ENCODE peak calls at places on chromosomes 6 and 20, in eight cellular contexts. One of them, this sample, is unnamed. For H3K4me1, the result is how much of the 10 kb centered on the place peaks cover.

GRCh38 chr6:111210074-111210729 is 122.9 kb downstream of the SLC16A10 start:
- DNase-seq in mesendoderm: peak
- DNase-seq in psoas muscle: no peak
- DNase-seq in heart left ventricle: no peak
- DNase-seq in left ventricle myocardium inferior: no peak
- DNase-seq in GM23248: peak
- DNase-seq in body of pancreas: no peak
- DNase-seq in CD4-positive, CD25-positive, alpha-beta regulatory T cell: no peak
- DNase-seq in this sample: no peak

GRCh38 chr20:58597021-58597940 is 53.8 kb upstream of the STX16 start:
- DNase-seq in mesendoderm: no peak
- DNase-seq in psoas muscle: peak
- DNase-seq in heart left ventricle: no peak
- DNase-seq in left ventricle myocardium inferior: peak
- DNase-seq in GM23248: peak
- DNase-seq in body of pancreas: no peak
- DNase-seq in CD4-positive, CD25-positive, alpha-beta regulatory T cell: no peak
- DNase-seq in this sample: no peak

GRCh38 chr20:61852268-61853072 is 213.2 kb downstream of the TAF4 start:
- DNase-seq in mesendoderm: no peak
- DNase-seq in psoas muscle: no peak
- DNase-seq in heart left ventricle: no peak
- DNase-seq in left ventricle myocardium inferior: no peak
- DNase-seq in GM23248: no peak
- DNase-seq in body of pancreas: no peak
- DNase-seq in CD4-positive, CD25-positive, alpha-beta regulatory T cell: no peak
- DNase-seq in this sample: no peak

GRCh38 chr6:125571207-125571740 is 178.2 kb upstream of the HEY2 start:
- DNase-seq in mesendoderm: no peak
- DNase-seq in psoas muscle: no peak
- DNase-seq in heart left ventricle: no peak
- DNase-seq in left ventricle myocardium inferior: no peak
- DNase-seq in GM23248: no peak
- DNase-seq in body of pancreas: no peak
- DNase-seq in CD4-positive, CD25-positive, alpha-beta regulatory T cell: no peak
- DNase-seq in this sample: no peak

GRCh38 chr20:38932457-38933120 is 6.4 kb downstream of the FAM83D start:
- DNase-seq in mesendoderm: peak
- DNase-seq in psoas muscle: no peak
- DNase-seq in heart left ventricle: no peak
- DNase-seq in left ventricle myocardium inferior: no peak
- DNase-seq in GM23248: peak
- DNase-seq in body of pancreas: no peak
- DNase-seq in CD4-positive, CD25-positive, alpha-beta regulatory T cell: no peak
- DNase-seq in this sample: no peak

GRCh38 chr6:169766232-169766631 is 14.8 kb downstream of the ERMARD start:
- DNase-seq in mesendoderm: no peak
- DNase-seq in psoas muscle: no peak
- DNase-seq in heart left ventricle: no peak
- DNase-seq in left ventricle myocardium inferior: no peak
- DNase-seq in GM23248: no peak
- DNase-seq in body of pancreas: no peak
- DNase-seq in CD4-positive, CD25-positive, alpha-beta regulatory T cell: no peak
- DNase-seq in this sample: no peak

GRCh38 chr20:61909821-61910220 is 155.9 kb downstream of the TAF4 start:
- DNase-seq in mesendoderm: no peak
- DNase-seq in psoas muscle: no peak
- DNase-seq in heart left ventricle: no peak
- DNase-seq in left ventricle myocardium inferior: no peak
- DNase-seq in GM23248: no peak
- DNase-seq in body of pancreas: no peak
- DNase-seq in CD4-positive, CD25-positive, alpha-beta regulatory T cell: no peak
- DNase-seq in this sample: no peak

GRCh38 chr6:118383924-118384323 is 164.2 kb upstream of the PLN start:
- DNase-seq in mesendoderm: no peak
- DNase-seq in psoas muscle: no peak
- DNase-seq in heart left ventricle: no peak
- DNase-seq in left ventricle myocardium inferior: no peak
- DNase-seq in GM23248: peak
- DNase-seq in body of pancreas: no peak
- DNase-seq in CD4-positive, CD25-positive, alpha-beta regulatory T cell: no peak
- DNase-seq in this sample: no peak

GRCh38 chr6:160431231-160431630 is 83.1 kb downstream of the SLC22A3 start:
- DNase-seq in mesendoderm: no peak
- DNase-seq in psoas muscle: peak
- DNase-seq in heart left ventricle: peak
- DNase-seq in left ventricle myocardium inferior: peak
- DNase-seq in GM23248: peak
- DNase-seq in body of pancreas: no peak
- DNase-seq in CD4-positive, CD25-positive, alpha-beta regulatory T cell: no peak
- DNase-seq in this sample: no peak

DNA sequence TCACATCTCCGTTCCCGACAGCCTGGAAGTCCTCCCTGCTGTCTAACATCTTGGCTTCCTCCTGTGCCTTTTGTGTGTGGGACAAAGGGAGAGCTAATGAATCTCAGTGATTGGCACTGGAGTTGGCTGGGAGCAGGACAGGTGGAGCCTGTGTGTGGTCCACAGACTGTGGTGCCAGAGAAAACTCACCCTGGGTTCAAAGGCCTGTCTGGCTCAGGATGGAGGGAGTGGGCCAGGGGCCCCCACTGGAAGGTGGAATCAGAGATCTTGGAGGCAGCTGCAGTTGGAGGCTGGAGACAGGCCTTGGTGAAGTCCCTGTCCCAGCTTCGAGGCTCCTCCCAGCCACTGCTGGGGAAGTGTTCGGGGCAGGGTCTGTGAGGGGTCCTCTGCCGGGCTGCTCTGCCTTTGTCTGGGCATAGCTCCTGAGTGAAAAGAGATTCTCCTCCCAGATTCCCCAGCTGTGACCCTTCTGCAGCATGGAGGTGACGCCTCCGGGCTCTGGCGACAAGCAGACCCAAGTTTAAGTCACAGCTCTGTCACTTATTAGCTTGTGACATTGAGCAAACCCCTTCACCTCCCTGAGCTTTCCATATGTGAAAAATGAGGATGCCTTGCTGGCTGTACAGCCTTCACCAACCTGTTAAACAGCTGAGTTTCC is 13.9 kb upstream of the ITPR3 start:
- DNase-seq in mesendoderm: no peak
- DNase-seq in psoas muscle: no peak
- DNase-seq in heart left ventricle: no peak
- DNase-seq in left ventricle myocardium inferior: no peak
- DNase-seq in GM23248: no peak
- DNase-seq in body of pancreas: no peak
- DNase-seq in CD4-positive, CD25-positive, alpha-beta regulatory T cell: no peak
- DNase-seq in this sample: no peak
- H3K4me1 ChIP-seq in mesendoderm: under half
- H3K4me1 ChIP-seq in psoas muscle: under half
- H3K4me1 ChIP-seq in heart left ventricle: under half
- H3K4me1 ChIP-seq in left ventricle myocardium inferior: under half
- H3K4me1 ChIP-seq in GM23248: under half
- H3K4me1 ChIP-seq in body of pancreas: under half
- H3K4me1 ChIP-seq in CD4-positive, CD25-positive, alpha-beta regulatory T cell: under half
- H3K4me1 ChIP-seq in this sample: under half

GRCh38 chr20:47509104-47509661 is 7.5 kb downstream of the NCOA3 start:
- DNase-seq in mesendoderm: no peak
- DNase-seq in psoas muscle: no peak
- DNase-seq in heart left ventricle: no peak
- DNase-seq in left ventricle myocardium inferior: no peak
- DNase-seq in GM23248: no peak
- DNase-seq in body of pancreas: no peak
- DNase-seq in CD4-positive, CD25-positive, alpha-beta regulatory T cell: no peak
- DNase-seq in this sample: no peak
- H3K4me1 ChIP-seq in mesendoderm: under half
- H3K4me1 ChIP-seq in psoas muscle: under half
- H3K4me1 ChIP-seq in heart left ventricle: under half
- H3K4me1 ChIP-seq in left ventricle myocardium inferior: half or more
- H3K4me1 ChIP-seq in GM23248: under half
- H3K4me1 ChIP-seq in body of pancreas: under half
- H3K4me1 ChIP-seq in CD4-positive, CD25-positive, alpha-beta regulatory T cell: under half
- H3K4me1 ChIP-seq in this sample: under half

GRCh38 chr6:152301021-152301805 is 335.9 kb downstream of the SYNE1 start:
- DNase-seq in mesendoderm: no peak
- DNase-seq in psoas muscle: no peak
- DNase-seq in heart left ventricle: no peak
- DNase-seq in left ventricle myocardium inferior: no peak
- DNase-seq in GM23248: no peak
- DNase-seq in body of pancreas: no peak
- DNase-seq in CD4-positive, CD25-positive, alpha-beta regulatory T cell: no peak
- DNase-seq in this sample: no peak

GRCh38 chr6:152298055-152298647 is 339.0 kb downstream of the SYNE1 start:
- DNase-seq in mesendoderm: no peak
- DNase-seq in psoas muscle: no peak
- DNase-seq in heart left ventricle: no peak
- DNase-seq in left ventricle myocardium inferior: no peak
- DNase-seq in GM23248: no peak
- DNase-seq in body of pancreas: no peak
- DNase-seq in CD4-positive, CD25-positive, alpha-beta regulatory T cell: no peak
- DNase-seq in this sample: no peak

GRCh38 chr6:152301806-152302568 is 335.2 kb downstream of the SYNE1 start:
- DNase-seq in mesendoderm: peak
- DNase-seq in psoas muscle: peak
- DNase-seq in heart left ventricle: peak
- DNase-seq in left ventricle myocardium inferior: peak
- DNase-seq in GM23248: peak
- DNase-seq in body of pancreas: peak
- DNase-seq in CD4-positive, CD25-positive, alpha-beta regulatory T cell: peak
- DNase-seq in this sample: peak

GRCh38 chr6:152299336-152299735 is 337.8 kb downstream of the SYNE1 start:
- DNase-seq in mesendoderm: peak
- DNase-seq in psoas muscle: no peak
- DNase-seq in heart left ventricle: no peak
- DNase-seq in left ventricle myocardium inferior: no peak
- DNase-seq in GM23248: no peak
- DNase-seq in body of pancreas: no peak
- DNase-seq in CD4-positive, CD25-positive, alpha-beta regulatory T cell: no peak
- DNase-seq in this sample: no peak

GRCh38 chr6:152300517-152300916 is 336.6 kb downstream of the SYNE1 start:
- DNase-seq in mesendoderm: no peak
- DNase-seq in psoas muscle: no peak
- DNase-seq in heart left ventricle: no peak
- DNase-seq in left ventricle myocardium inferior: no peak
- DNase-seq in GM23248: no peak
- DNase-seq in body of pancreas: no peak
- DNase-seq in CD4-positive, CD25-positive, alpha-beta regulatory T cell: no peak
- DNase-seq in this sample: no peak
- H3K4me1 ChIP-seq in mesendoderm: under half
- H3K4me1 ChIP-seq in psoas muscle: under half
- H3K4me1 ChIP-seq in heart left ventricle: under half
- H3K4me1 ChIP-seq in left ventricle myocardium inferior: half or more
- H3K4me1 ChIP-seq in GM23248: under half
- H3K4me1 ChIP-seq in body of pancreas: under half
- H3K4me1 ChIP-seq in CD4-positive, CD25-positive, alpha-beta regulatory T cell: under half
- H3K4me1 ChIP-seq in this sample: under half

DNA sequence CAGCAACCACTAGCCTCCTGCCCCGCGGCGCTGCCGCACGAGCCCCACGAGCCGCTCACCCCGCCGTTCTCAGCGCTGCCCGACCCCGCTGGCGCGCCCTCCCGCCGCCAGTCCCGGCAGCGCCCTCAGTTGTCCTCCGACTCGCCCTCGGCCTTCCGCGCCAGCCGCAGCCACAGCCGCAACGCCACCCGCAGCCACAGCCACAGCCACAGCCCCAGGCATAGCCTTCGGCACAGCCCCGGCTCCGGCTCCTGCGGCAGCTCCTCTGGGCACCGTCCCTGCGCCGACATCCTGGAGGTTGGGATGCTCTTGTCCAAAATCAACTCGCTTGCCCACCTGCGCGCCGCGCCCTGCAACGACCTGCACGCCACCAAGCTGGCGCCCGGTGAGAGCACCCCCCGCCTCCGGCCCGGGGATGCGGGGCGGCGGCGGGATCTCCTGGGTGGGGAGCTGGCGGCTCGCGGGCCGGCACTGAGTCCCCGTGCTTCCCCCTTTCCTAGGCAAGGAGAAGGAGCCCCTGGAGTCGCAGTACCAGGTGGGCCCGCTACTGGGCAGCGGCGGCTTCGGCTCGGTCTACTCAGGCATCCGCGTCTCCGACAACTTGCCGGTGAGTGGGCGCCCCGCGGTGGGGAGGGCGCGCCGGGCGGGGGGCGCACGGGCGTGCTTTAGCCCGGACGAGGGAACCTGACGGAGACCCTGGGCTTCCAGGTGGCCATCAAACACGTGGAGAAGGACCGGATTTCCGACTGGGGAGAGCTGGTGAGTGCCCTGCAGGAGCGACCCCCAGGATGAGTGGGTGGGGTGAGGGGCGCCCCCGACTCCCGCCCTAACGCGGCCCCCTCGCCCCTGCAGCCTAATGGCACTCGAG is 555 bp downstream of the PIM1 start:
- DNase-seq in mesendoderm: peak
- DNase-seq in psoas muscle: peak
- DNase-seq in heart left ventricle: peak
- DNase-seq in left ventricle myocardium inferior: peak
- DNase-seq in GM23248: peak
- DNase-seq in body of pancreas: peak
- DNase-seq in CD4-positive, CD25-positive, alpha-beta regulatory T cell: peak
- DNase-seq in this sample: peak
- H3K4me1 ChIP-seq in mesendoderm: under half
- H3K4me1 ChIP-seq in psoas muscle: under half
- H3K4me1 ChIP-seq in heart left ventricle: under half
- H3K4me1 ChIP-seq in left ventricle myocardium inferior: half or more
- H3K4me1 ChIP-seq in GM23248: under half
- H3K4me1 ChIP-seq in body of pancreas: under half
- H3K4me1 ChIP-seq in CD4-positive, CD25-positive, alpha-beta regulatory T cell: under half
- H3K4me1 ChIP-seq in this sample: under half

DNA sequence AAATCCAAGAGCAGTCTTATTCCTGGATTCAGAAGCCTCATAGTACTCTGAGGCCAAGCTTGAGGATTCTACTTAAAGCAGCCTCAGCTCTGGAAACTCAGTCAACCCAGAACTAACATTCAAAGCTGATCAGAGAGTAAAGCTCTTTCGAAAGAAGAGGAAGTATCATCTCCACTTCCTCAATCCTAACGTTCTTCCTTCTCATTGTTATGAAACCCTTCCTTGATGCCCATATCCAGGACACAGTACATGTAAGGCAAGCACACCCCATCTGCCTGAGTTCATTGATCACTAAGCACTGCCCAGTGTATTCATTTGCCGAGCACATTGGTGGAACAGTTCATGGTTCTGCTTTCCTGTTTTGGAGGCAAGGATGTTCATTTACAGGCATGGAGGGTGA is at the start of gene IPCEF1:
- DNase-seq in mesendoderm: no peak
- DNase-seq in psoas muscle: no peak
- DNase-seq in heart left ventricle: no peak
- DNase-seq in left ventricle myocardium inferior: no peak
- DNase-seq in GM23248: no peak
- DNase-seq in body of pancreas: no peak
- DNase-seq in CD4-positive, CD25-positive, alpha-beta regulatory T cell: no peak
- DNase-seq in this sample: no peak
- H3K4me1 ChIP-seq in mesendoderm: under half
- H3K4me1 ChIP-seq in psoas muscle: under half
- H3K4me1 ChIP-seq in heart left ventricle: under half
- H3K4me1 ChIP-seq in left ventricle myocardium inferior: under half
- H3K4me1 ChIP-seq in GM23248: under half
- H3K4me1 ChIP-seq in body of pancreas: under half
- H3K4me1 ChIP-seq in CD4-positive, CD25-positive, alpha-beta regulatory T cell: under half
- H3K4me1 ChIP-seq in this sample: under half

This sample was measured in lower lobe of right lung.